ENCODE peak calls at places on chromosome 3, in ten cellular contexts. N, Z, V, K, O, C, J, L, T and R are unnamed samples.

GRCh38 chr3:30496496-30496966 is 109.9 kb upstream of the TGFBR2 start:
- DNase-seq in K (no peak), Z (peak), O (no peak), J (peak), V (no peak), C (no peak), T (no peak), N (no peak), L (no peak), R (no peak)

GRCh38 chr3:107619549-107619948 is 96.8 kb downstream of the BBX start:
- DNase-seq in C (no peak), T (no peak), N (no peak), V (no peak), K (no peak), Z (no peak), J (no peak), O (no peak), L (no peak), R (no peak)

GRCh38 chr3:38725726-38726410 is 76.4 kb upstream of the SCN5A start:
- DNase-seq in O (no peak), N (no peak), C (peak), V (no peak), T (no peak), J (peak), L (no peak), Z (peak), K (no peak), R (no peak)

GRCh38 chr3:186217820-186218164 is 108.9 kb upstream of the ETV5 start:
- DNase-seq in L (no peak), V (no peak), Z (no peak), O (peak), T (no peak), C (no peak), N (peak), K (no peak), J (no peak), R (no peak)

GRCh38 chr3:97892852-97893251 is 71.0 kb downstream of the CRYBG3 start:
- DNase-seq in V (no peak), J (no peak), T (no peak), Z (no peak), O (no peak), C (no peak), K (no peak), L (no peak), N (no peak), R (no peak)

GRCh38 chr3:111619833-111620232 is 24.7 kb upstream of the ZBED2 start:
- DNase-seq in N (peak), T (no peak), K (no peak), Z (no peak), C (no peak), L (no peak), V (no peak), O (no peak), J (no peak), R (no peak)

GRCh38 chr3:140588558-140588957 is 89.3 kb upstream of the TRIM42 start:
- DNase-seq in N (no peak), O (no peak), K (no peak), V (peak), Z (no peak), C (no peak), L (no peak), T (peak), J (no peak), R (peak)

GRCh38 chr3:42367903-42368302 is 42.5 kb downstream of the LYZL4 start:
- DNase-seq in V (no peak), O (no peak), Z (no peak), K (no peak), C (no peak), T (no peak), N (no peak), L (no peak), J (no peak), R (no peak)

GRCh38 chr3:120850326-120851295 is 57.4 kb upstream of the STXBP5L start:
- DNase-seq in L (no peak), V (no peak), C (no peak), J (no peak), N (no peak), K (no peak), T (no peak), Z (no peak), O (no peak), R (no peak)

GRCh38 chr3:161413127-161413854 is 42.0 kb upstream of the SPTSSB start:
- DNase-seq in C (peak), N (no peak), K (peak), Z (peak), L (no peak), T (no peak), O (no peak), J (no peak), V (no peak), R (no peak)

GRCh38 chr3:111314146-111314873 is 227.7 kb upstream of the CD96 start:
- DNase-seq in V (no peak), O (no peak), K (no peak), L (no peak), Z (no peak), J (no peak), T (no peak), N (no peak), C (no peak), R (no peak)

GRCh38 chr3:171458056-171458856 is 1.9 kb downstream of the TNIK start:
- DNase-seq in J (no peak), V (peak), O (no peak), K (peak), N (no peak), Z (no peak), L (no peak), C (peak), T (peak), R (peak)

GRCh38 chr3:73432021-73432722 is 192.6 kb downstream of the PDZRN3 start:
- DNase-seq in N (peak), L (no peak), T (peak), J (no peak), C (peak), K (no peak), V (peak), Z (peak), O (peak), R (no peak)

DNA sequence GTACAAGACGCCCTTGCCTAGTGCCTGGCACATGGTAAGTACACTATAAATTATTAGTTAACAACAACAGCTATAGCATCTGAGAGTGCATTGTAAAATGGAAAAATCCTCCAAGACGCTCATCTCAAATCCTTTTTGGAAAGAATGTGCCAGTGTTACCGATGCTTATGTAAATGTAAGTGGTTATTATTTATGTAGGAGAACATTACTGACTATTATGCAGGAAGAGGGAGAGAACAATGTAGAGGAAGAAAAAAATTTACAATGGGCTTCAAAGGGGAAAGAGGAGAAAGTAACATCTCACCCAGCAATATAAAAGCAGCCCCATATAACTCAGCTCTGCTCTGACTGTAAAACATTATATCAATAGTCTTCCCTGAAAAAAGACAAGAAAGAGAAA is 155.3 kb upstream of the LPP start:
- DNase-seq in V (no peak), Z (no peak), J (no peak), C (no peak), L (no peak), N (no peak), T (no peak), O (no peak), K (no peak), R (no peak)
- H3K27ac ChIP-seq in V (no peak), Z (no peak), J (no peak), C (no peak), L (no peak), N (no peak), T (no peak), O (peak), K (no peak), R (no peak)

GRCh38 chr3:47159820-47160219 is 4.1 kb downstream of the SETD2 start:
- DNase-seq in N (no peak), J (no peak), C (no peak), T (no peak), O (no peak), L (no peak), Z (no peak), V (peak), K (no peak), R (no peak)

GRCh38 chr3:47163990-47164848 is at the start of gene SETD2:
- DNase-seq in L (peak), V (peak), T (peak), O (peak), C (peak), K (peak), J (peak), Z (peak), N (peak), R (peak)

GRCh38 chr3:47163023-47163989 is 607 bp downstream of the SETD2 start:
- DNase-seq in V (no peak), J (no peak), Z (peak), T (peak), L (peak), O (peak), N (no peak), K (peak), C (peak), R (peak)

GRCh38 chr3:47162695-47163022 is 1.3 kb downstream of the SETD2 start:
- DNase-seq in O (no peak), T (no peak), Z (peak), C (no peak), V (peak), K (no peak), N (no peak), L (no peak), J (no peak), R (no peak)

DNA sequence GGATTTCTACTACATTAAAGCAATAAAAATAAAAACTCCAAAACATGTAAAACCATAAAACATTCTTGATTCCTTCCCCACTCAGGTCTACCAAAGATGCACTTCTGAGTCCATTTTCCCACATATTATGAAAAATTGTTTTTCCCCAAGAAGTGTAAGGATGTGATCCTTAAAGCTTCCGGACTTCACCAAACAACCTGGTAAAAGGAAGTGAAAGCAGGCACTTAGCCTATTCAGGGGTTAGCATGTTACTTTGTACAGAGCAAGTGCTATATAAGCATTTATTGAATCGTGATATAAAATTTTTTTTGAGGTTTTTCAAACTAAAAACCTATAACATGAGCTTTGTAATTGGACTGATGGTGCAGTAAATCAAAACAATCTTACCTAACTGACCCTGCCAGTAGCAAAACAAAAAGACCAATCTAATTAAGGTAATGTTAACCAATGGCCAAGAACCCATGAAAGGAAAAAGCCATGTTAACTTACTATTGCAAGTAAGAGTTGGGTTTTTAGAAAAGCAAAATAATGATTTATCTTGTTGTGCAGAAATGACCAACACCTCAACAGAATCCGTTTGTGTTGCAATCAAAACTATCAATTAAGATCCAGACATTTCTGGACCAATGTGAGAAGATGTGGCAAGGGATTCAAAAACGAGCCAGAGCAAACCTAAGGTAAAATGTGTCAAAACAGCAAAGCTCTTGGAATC is 1.8 kb downstream of the SETD2 start:
- DNase-seq in N (no peak), L (peak), T (no peak), C (no peak), O (no peak), J (no peak), K (no peak), V (no peak), Z (no peak), R (no peak)
- H3K27ac ChIP-seq in N (no peak), L (peak), T (no peak), C (peak), O (peak), J (no peak), K (no peak), V (peak), Z (peak), R (no peak)

GRCh38 chr3:188180114-188180513 is 26.2 kb downstream of the LPP start:
- DNase-seq in J (no peak), K (no peak), V (no peak), L (no peak), Z (no peak), N (no peak), O (no peak), T (no peak), C (no peak), R (no peak)
- H3K27ac ChIP-seq in J (peak), K (no peak), V (no peak), L (no peak), Z (no peak), N (no peak), O (no peak), T (no peak), C (no peak), R (no peak)

GRCh38 chr3:127817331-127817821 is 4.9 kb downstream of the MGLL start:
- DNase-seq in C (no peak), N (peak), T (no peak), L (no peak), V (no peak), K (no peak), J (no peak), Z (peak), O (no peak), R (no peak)
- H3K27ac ChIP-seq in C (no peak), N (peak), T (no peak), L (no peak), V (no peak), K (peak), J (peak), Z (no peak), O (no peak), R (no peak)

GRCh38 chr3:188943591-188943990 is 228.2 kb upstream of the TPRG1 start:
- DNase-seq in K (no peak), J (no peak), T (no peak), Z (no peak), L (no peak), O (no peak), C (no peak), N (no peak), V (no peak), R (no peak)
- H3K27ac ChIP-seq in K (no peak), J (no peak), T (no peak), Z (no peak), L (no peak), O (no peak), C (no peak), N (no peak), V (no peak), R (no peak)

GRCh38 chr3:66642484-66642883 is 141.7 kb upstream of the LRIG1 start:
- DNase-seq in C (no peak), Z (no peak), L (no peak), V (no peak), K (no peak), N (no peak), T (no peak), O (no peak), J (no peak), R (no peak)

GRCh38 chr3:66639794-66640356 is 139.1 kb upstream of the LRIG1 start:
- DNase-seq in O (no peak), T (no peak), C (no peak), J (no peak), K (no peak), Z (no peak), N (no peak), L (peak), V (no peak), R (no peak)

GRCh38 chr3:66638717-66639116 is 137.9 kb upstream of the LRIG1 start:
- DNase-seq in J (no peak), N (no peak), V (peak), C (no peak), T (no peak), O (no peak), Z (no peak), K (no peak), L (peak), R (peak)

GRCh38 chr3:66644549-66644948 is 143.7 kb upstream of the LRIG1 start:
- DNase-seq in C (no peak), T (no peak), O (no peak), Z (no peak), J (no peak), N (no peak), V (no peak), K (no peak), L (peak), R (no peak)

DNA sequence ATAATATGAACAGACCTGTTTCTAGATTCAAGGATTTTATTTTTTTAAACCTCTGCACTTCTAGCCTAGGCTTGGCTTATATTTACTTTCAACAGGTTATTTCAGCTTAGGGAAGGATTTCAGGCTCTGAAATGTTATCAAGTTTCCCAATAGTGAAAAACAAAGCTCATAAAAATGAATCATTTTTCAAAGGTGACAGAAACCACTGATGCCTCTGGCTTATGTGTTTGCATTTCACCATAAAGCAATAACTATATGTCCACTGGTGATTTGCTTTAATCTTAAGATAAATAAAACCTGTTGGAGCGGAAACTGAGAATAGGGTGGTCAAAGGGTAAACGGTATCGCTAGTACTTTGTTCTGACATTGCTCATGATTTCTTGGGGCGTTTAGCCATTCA is 141.2 kb upstream of the LRIG1 start:
- DNase-seq in L (no peak), N (no peak), C (no peak), Z (no peak), J (no peak), V (no peak), K (no peak), O (no peak), T (no peak), R (no peak)
- H3K27ac ChIP-seq in L (no peak), N (no peak), C (no peak), Z (no peak), J (no peak), V (no peak), K (no peak), O (no peak), T (no peak), R (no peak)